ENCODE peak calls at places on chromosomes 3 and 15, in six cellular contexts. One of them, this sample, is unnamed.

GRCh38 chr15:47820780-47821319 is 103.5 kb downstream of the SEMA6D start:
- DNase-seq in stimulated activated CD4-positive, alpha-beta T cell treated with anti-CD3 and anti-CD28 coated beads, Interleukin-1b, Interleukin-23, amount 100 ng/mL, for 48 hours: no peak
- DNase-seq in astrocyte of the spinal cord: peak
- DNase-seq in WTC11: no peak
- DNase-seq in anterior cingulate cortex: no peak
- DNase-seq in activated CD8-positive, alpha-beta memory T cell treated with anti-CD3 and anti-CD28 coated beads, Interleukin-2, amount 50 U/mL, for 48 hours: no peak
- DNase-seq in this sample: no peak

GRCh38 chr3:73026702-73027101 is 30.1 kb downstream of the PPP4R2 start:
- DNase-seq in stimulated activated CD4-positive, alpha-beta T cell treated with anti-CD3 and anti-CD28 coated beads, Interleukin-1b, Interleukin-23, amount 100 ng/mL, for 48 hours: no peak
- DNase-seq in astrocyte of the spinal cord: no peak
- DNase-seq in WTC11: no peak
- DNase-seq in anterior cingulate cortex: no peak
- DNase-seq in activated CD8-positive, alpha-beta memory T cell treated with anti-CD3 and anti-CD28 coated beads, Interleukin-2, amount 50 U/mL, for 48 hours: no peak
- DNase-seq in this sample: no peak

GRCh38 chr3:120410541-120410940 is 40.3 kb downstream of the FSTL1 start:
- DNase-seq in stimulated activated CD4-positive, alpha-beta T cell treated with anti-CD3 and anti-CD28 coated beads, Interleukin-1b, Interleukin-23, amount 100 ng/mL, for 48 hours: no peak
- DNase-seq in astrocyte of the spinal cord: no peak
- DNase-seq in WTC11: no peak
- DNase-seq in anterior cingulate cortex: no peak
- DNase-seq in activated CD8-positive, alpha-beta memory T cell treated with anti-CD3 and anti-CD28 coated beads, Interleukin-2, amount 50 U/mL, for 48 hours: no peak
- DNase-seq in this sample: no peak

GRCh38 chr3:194328080-194328571 is 23.0 kb downstream of the CPN2 start:
- DNase-seq in stimulated activated CD4-positive, alpha-beta T cell treated with anti-CD3 and anti-CD28 coated beads, Interleukin-1b, Interleukin-23, amount 100 ng/mL, for 48 hours: peak
- DNase-seq in astrocyte of the spinal cord: peak
- DNase-seq in WTC11: no peak
- DNase-seq in anterior cingulate cortex: no peak
- DNase-seq in activated CD8-positive, alpha-beta memory T cell treated with anti-CD3 and anti-CD28 coated beads, Interleukin-2, amount 50 U/mL, for 48 hours: no peak
- DNase-seq in this sample: no peak

GRCh38 chr3:34107669-34108068 is 309.2 kb downstream of the PDCD6IP start:
- DNase-seq in stimulated activated CD4-positive, alpha-beta T cell treated with anti-CD3 and anti-CD28 coated beads, Interleukin-1b, Interleukin-23, amount 100 ng/mL, for 48 hours: no peak
- DNase-seq in astrocyte of the spinal cord: no peak
- DNase-seq in WTC11: no peak
- DNase-seq in anterior cingulate cortex: no peak
- DNase-seq in activated CD8-positive, alpha-beta memory T cell treated with anti-CD3 and anti-CD28 coated beads, Interleukin-2, amount 50 U/mL, for 48 hours: no peak
- DNase-seq in this sample: no peak

GRCh38 chr15:41967506-41968206 is 4.7 kb downstream of the EHD4 start:
- DNase-seq in stimulated activated CD4-positive, alpha-beta T cell treated with anti-CD3 and anti-CD28 coated beads, Interleukin-1b, Interleukin-23, amount 100 ng/mL, for 48 hours: no peak
- DNase-seq in astrocyte of the spinal cord: peak
- DNase-seq in WTC11: no peak
- DNase-seq in anterior cingulate cortex: no peak
- DNase-seq in activated CD8-positive, alpha-beta memory T cell treated with anti-CD3 and anti-CD28 coated beads, Interleukin-2, amount 50 U/mL, for 48 hours: peak
- DNase-seq in this sample: peak

GRCh38 chr3:103388214-103388613 is 953.4 kb downstream of the ZPLD1 start:
- DNase-seq in stimulated activated CD4-positive, alpha-beta T cell treated with anti-CD3 and anti-CD28 coated beads, Interleukin-1b, Interleukin-23, amount 100 ng/mL, for 48 hours: no peak
- DNase-seq in astrocyte of the spinal cord: peak
- DNase-seq in WTC11: no peak
- DNase-seq in anterior cingulate cortex: no peak
- DNase-seq in activated CD8-positive, alpha-beta memory T cell treated with anti-CD3 and anti-CD28 coated beads, Interleukin-2, amount 50 U/mL, for 48 hours: no peak
- DNase-seq in this sample: no peak

GRCh38 chr3:12188328-12188648 is 29.6 kb upstream of the TIMP4 start:
- DNase-seq in stimulated activated CD4-positive, alpha-beta T cell treated with anti-CD3 and anti-CD28 coated beads, Interleukin-1b, Interleukin-23, amount 100 ng/mL, for 48 hours: peak
- DNase-seq in astrocyte of the spinal cord: no peak
- DNase-seq in WTC11: no peak
- DNase-seq in anterior cingulate cortex: no peak
- DNase-seq in activated CD8-positive, alpha-beta memory T cell treated with anti-CD3 and anti-CD28 coated beads, Interleukin-2, amount 50 U/mL, for 48 hours: peak
- DNase-seq in this sample: no peak

GRCh38 chr3:74599564-74599963 is 14.9 kb downstream of the CNTN3 start:
- DNase-seq in stimulated activated CD4-positive, alpha-beta T cell treated with anti-CD3 and anti-CD28 coated beads, Interleukin-1b, Interleukin-23, amount 100 ng/mL, for 48 hours: no peak
- DNase-seq in astrocyte of the spinal cord: no peak
- DNase-seq in WTC11: no peak
- DNase-seq in anterior cingulate cortex: no peak
- DNase-seq in activated CD8-positive, alpha-beta memory T cell treated with anti-CD3 and anti-CD28 coated beads, Interleukin-2, amount 50 U/mL, for 48 hours: no peak
- DNase-seq in this sample: no peak

GRCh38 chr15:91524534-91524933 is 329.0 kb upstream of the SLCO3A1 start:
- DNase-seq in stimulated activated CD4-positive, alpha-beta T cell treated with anti-CD3 and anti-CD28 coated beads, Interleukin-1b, Interleukin-23, amount 100 ng/mL, for 48 hours: no peak
- DNase-seq in astrocyte of the spinal cord: no peak
- DNase-seq in WTC11: no peak
- DNase-seq in anterior cingulate cortex: no peak
- DNase-seq in activated CD8-positive, alpha-beta memory T cell treated with anti-CD3 and anti-CD28 coated beads, Interleukin-2, amount 50 U/mL, for 48 hours: no peak
- DNase-seq in this sample: no peak

GRCh38 chr3:72904156-72904555 is 16.3 kb downstream of the GXYLT2 start:
- DNase-seq in stimulated activated CD4-positive, alpha-beta T cell treated with anti-CD3 and anti-CD28 coated beads, Interleukin-1b, Interleukin-23, amount 100 ng/mL, for 48 hours: no peak
- DNase-seq in astrocyte of the spinal cord: no peak
- DNase-seq in WTC11: no peak
- DNase-seq in anterior cingulate cortex: no peak
- DNase-seq in activated CD8-positive, alpha-beta memory T cell treated with anti-CD3 and anti-CD28 coated beads, Interleukin-2, amount 50 U/mL, for 48 hours: no peak
- DNase-seq in this sample: no peak

GRCh38 chr3:161781381-161781780 is 284.8 kb downstream of the OTOL1 start:
- DNase-seq in stimulated activated CD4-positive, alpha-beta T cell treated with anti-CD3 and anti-CD28 coated beads, Interleukin-1b, Interleukin-23, amount 100 ng/mL, for 48 hours: no peak
- DNase-seq in astrocyte of the spinal cord: no peak
- DNase-seq in WTC11: no peak
- DNase-seq in anterior cingulate cortex: no peak
- DNase-seq in activated CD8-positive, alpha-beta memory T cell treated with anti-CD3 and anti-CD28 coated beads, Interleukin-2, amount 50 U/mL, for 48 hours: no peak
- DNase-seq in this sample: no peak

GRCh38 chr15:87739866-87740265 is 516.7 kb downstream of the NTRK3 start:
- DNase-seq in stimulated activated CD4-positive, alpha-beta T cell treated with anti-CD3 and anti-CD28 coated beads, Interleukin-1b, Interleukin-23, amount 100 ng/mL, for 48 hours: no peak
- DNase-seq in astrocyte of the spinal cord: no peak
- DNase-seq in WTC11: no peak
- DNase-seq in anterior cingulate cortex: no peak
- DNase-seq in activated CD8-positive, alpha-beta memory T cell treated with anti-CD3 and anti-CD28 coated beads, Interleukin-2, amount 50 U/mL, for 48 hours: no peak
- DNase-seq in this sample: no peak